ENCODE peak calls at places on chromosomes 11 and 22, in seven cellular contexts. W is RPMI8226; M is nephron progenitor cell; V is Ammon's horn; D is Calu3; R is adipocyte; J is activated CD4-positive, alpha-beta memory T cell treated with anti-CD3 and anti-CD28 coated beads for 36 hours. S is an unnamed sample.

GRCh38 chr11:87236368-87236767 is 198.6 kb downstream of the TMEM135 start:
- DNase-seq in V (no peak), J (no peak), W (no peak), R (peak; percentile 16), D (no peak), M (no peak), S (no peak)

GRCh38 chr22:39716534-39716933 is 146.0 kb downstream of the CACNA1I start:
- DNase-seq in M (no peak), V (no peak), R (no peak), W (no peak), D (no peak), J (no peak), S (no peak)

GRCh38 chr11:66951927-66952337 is 6.3 kb downstream of the PC start:
- DNase-seq in R (peak; percentile 43), W (peak; percentile 67), M (no peak), J (no peak), D (no peak), V (no peak), S (no peak)

GRCh38 chr22:19868773-19869471 is 14.2 kb upstream of the GNB1L start:
- DNase-seq in V (peak; percentile 66), M (no peak), D (no peak), W (no peak), R (no peak), J (no peak), S (no peak)

GRCh38 chr11:127994736-127995135 is 592.6 kb downstream of the ETS1 start:
- DNase-seq in J (no peak), R (peak; percentile 70), V (no peak), M (no peak), W (no peak), D (no peak), S (no peak)

GRCh38 chr22:47836957-47837356 is 1074.5 kb downstream of the TBC1D22A start:
- DNase-seq in W (no peak), J (no peak), D (no peak), V (no peak), R (no peak), M (no peak), S (no peak)

GRCh38 chr11:109039611-109040010 is 374.7 kb downstream of the DDX10 start:
- DNase-seq in D (no peak), R (no peak), M (no peak), W (no peak), J (no peak), V (no peak), S (no peak)

GRCh38 chr11:44338721-44339529 is 29.0 kb upstream of the ALX4 start:
- DNase-seq in V (no peak), D (no peak), J (no peak), R (no peak), W (no peak), M (no peak), S (no peak)

GRCh38 chr11:44885065-44885777 is 65.5 kb downstream of the TP53I11 start:
- DNase-seq in W (no peak), M (peak; percentile 34), D (no peak), R (no peak), J (no peak), V (no peak), S (no peak)

GRCh38 chr11:7545611-7546010 is 31.8 kb downstream of the PPFIBP2 start:
- DNase-seq in D (no peak), M (no peak), V (no peak), R (no peak), J (no peak), W (no peak), S (no peak)

GRCh38 chr11:112477929-112478317 is 217.3 kb upstream of the PLET1 start:
- DNase-seq in W (no peak), M (no peak), J (no peak), D (no peak), V (no peak), R (no peak), S (no peak)

S was measured in GM12891.